ENCODE peak calls at places on chromosomes 7 and 10, in eight cellular contexts. C is HuH-7; T is activated T-cell treated with anti-CD3 and anti-CD28 coated beads, Interleukin-2, amount 50 U/mL, for 24 hours; M is HL-60; R is T-helper 17 cell; Q is sigmoid colon; E is AG20443; N is iris pigment epithelial cell. U is an unnamed sample.

GRCh38 chr10:44627591-44628354 is 242.9 kb upstream of the CXCL12 start:
- DNase-seq in C (no peak), T (no peak), M (no peak), R (no peak), Q (no peak), E (peak; percentile 47), N (peak; percentile 46), U (no peak)

GRCh38 chr10:128629111-128630096 is 503.2 kb upstream of the MKI67 start:
- DNase-seq in C (no peak), T (no peak), M (no peak), R (no peak), Q (no peak), E (no peak), N (no peak), U (no peak)

GRCh38 chr10:68668972-68669371 is 52.1 kb upstream of the CCAR1 start:
- DNase-seq in C (no peak), T (no peak), M (no peak), R (no peak), Q (no peak), E (no peak), N (no peak), U (no peak)

GRCh38 chr7:30134523-30135270 is at the start of gene MTURN:
- DNase-seq in C (peak; percentile 98), T (peak; percentile 89), M (peak; percentile 71), R (peak; percentile 84), Q (peak; percentile 95), E (peak; percentile 97), N (peak; percentile 84), U (peak; percentile 86)

GRCh38 chr10:113007343-113007771 is 57.3 kb downstream of the TCF7L2 start:
- DNase-seq in C (no peak), T (no peak), M (no peak), R (peak; percentile 35), Q (no peak), E (no peak), N (no peak), U (peak; percentile 27)

GRCh38 chr10:49597426-49598163 is 12.5 kb upstream of the SLC18A3 start:
- DNase-seq in C (no peak), T (no peak), M (no peak), R (no peak), Q (no peak), E (no peak), N (no peak), U (no peak)

GRCh38 chr10:110616493-110617033 is 27.6 kb upstream of the RBM20 start:
- DNase-seq in C (no peak), T (no peak), M (no peak), R (no peak), Q (no peak), E (no peak), N (no peak), U (no peak)

GRCh38 chr7:18936265-18936664 is 181.2 kb downstream of the TWIST1 start:
- DNase-seq in C (no peak), T (no peak), M (no peak), R (no peak), Q (no peak), E (peak; percentile 14), N (peak; percentile 36), U (no peak)

GRCh38 chr7:133633055-133633454 is 380.2 kb downstream of the EXOC4 start:
- DNase-seq in C (no peak), T (no peak), M (peak; percentile 32), R (no peak), Q (no peak), E (peak; percentile 42), N (peak; percentile 87), U (no peak)

GRCh38 chr10:30869566-30869965 is 162.1 kb downstream of the ZNF438 start:
- DNase-seq in C (no peak), T (no peak), M (no peak), R (no peak), Q (no peak), E (no peak), N (peak; percentile 33), U (no peak)

GRCh38 chr10:73892314-73893080 is 18.1 kb upstream of the CAMK2G start:
- DNase-seq in C (no peak), T (no peak), M (no peak), R (no peak), Q (no peak), E (peak; percentile 41), N (peak; percentile 66), U (no peak)

GRCh38 chr10:131921191-131921590 is 20.4 kb downstream of the PPP2R2D start:
- DNase-seq in C (no peak), T (no peak), M (no peak), R (no peak), Q (peak; percentile 32), E (no peak), N (no peak), U (no peak)

GRCh38 chr7:86644282-86645173 is 819 bp downstream of the GRM3 start:
- DNase-seq in C (peak; percentile 28), T (no peak), M (no peak), R (no peak), Q (peak; percentile 63), E (peak; percentile 9), N (no peak), U (no peak)

GRCh38 chr7:128427289-128427891 is 17.6 kb upstream of the IMPDH1 start:
- DNase-seq in C (peak; percentile 28), T (no peak), M (no peak), R (no peak), Q (no peak), E (peak; percentile 66), N (peak; percentile 52), U (no peak)

U was measured in effector memory CD4-positive, alpha-beta T cell.